ENCODE peak calls at places on chromosomes 16 and 17, in five cellular contexts. U is tibial nerve; R is PC-9; O is CD4-positive, alpha-beta T cell; Y is lower leg skin. Q is an unnamed sample.

GRCh38 chr17:4573682-4574081 is 10.6 kb upstream of the SMTNL2 start:
- DNase-seq in U (no peak), R (no peak), O (peak; percentile 34), Y (no peak), Q (no peak)

GRCh38 chr17:77948690-77949114 is 9.8 kb upstream of the TNRC6C start:
- DNase-seq in U (no peak), R (no peak), O (no peak), Y (no peak), Q (no peak)

GRCh38 chr16:72986011-72986410 is 61.9 kb downstream of the ZFHX3 start:
- DNase-seq in U (peak; percentile 68), R (no peak), O (no peak), Y (peak; percentile 76), Q (peak; percentile 58)

GRCh38 chr17:40469805-40470675 is 26.8 kb downstream of the IGFBP4 start:
- DNase-seq in U (no peak), R (no peak), O (no peak), Y (no peak), Q (no peak)

GRCh38 chr16:85245307-85246172 is 133.3 kb upstream of the CIBAR2 start:
- DNase-seq in U (peak; percentile 47), R (peak; percentile 57), O (peak; percentile 53), Y (no peak), Q (no peak)

GRCh38 chr16:81511371-81511770 is 66.8 kb downstream of the CMIP start:
- DNase-seq in U (no peak), R (no peak), O (no peak), Y (no peak), Q (no peak)

GRCh38 chr17:22703204-22703603 is 1010.9 kb downstream of the KCNJ18 start:
- DNase-seq in U (no peak), R (no peak), O (no peak), Y (no peak), Q (no peak)

GRCh38 chr16:35753559-35754390 is 2294.4 kb downstream of the TP53TG3F start:
- DNase-seq in U (no peak), R (no peak), O (no peak), Y (no peak), Q (no peak)

GRCh38 chr17:63914471-63914870 is 3.4 kb upstream of the CSHL1 start:
- DNase-seq in U (no peak), R (no peak), O (no peak), Y (no peak), Q (no peak)

GRCh38 chr17:72118588-72119279 is 2.1 kb upstream of the SOX9 start:
- DNase-seq in U (no peak), R (peak; percentile 81), O (no peak), Y (peak; percentile 71), Q (peak; percentile 70)

DNA sequence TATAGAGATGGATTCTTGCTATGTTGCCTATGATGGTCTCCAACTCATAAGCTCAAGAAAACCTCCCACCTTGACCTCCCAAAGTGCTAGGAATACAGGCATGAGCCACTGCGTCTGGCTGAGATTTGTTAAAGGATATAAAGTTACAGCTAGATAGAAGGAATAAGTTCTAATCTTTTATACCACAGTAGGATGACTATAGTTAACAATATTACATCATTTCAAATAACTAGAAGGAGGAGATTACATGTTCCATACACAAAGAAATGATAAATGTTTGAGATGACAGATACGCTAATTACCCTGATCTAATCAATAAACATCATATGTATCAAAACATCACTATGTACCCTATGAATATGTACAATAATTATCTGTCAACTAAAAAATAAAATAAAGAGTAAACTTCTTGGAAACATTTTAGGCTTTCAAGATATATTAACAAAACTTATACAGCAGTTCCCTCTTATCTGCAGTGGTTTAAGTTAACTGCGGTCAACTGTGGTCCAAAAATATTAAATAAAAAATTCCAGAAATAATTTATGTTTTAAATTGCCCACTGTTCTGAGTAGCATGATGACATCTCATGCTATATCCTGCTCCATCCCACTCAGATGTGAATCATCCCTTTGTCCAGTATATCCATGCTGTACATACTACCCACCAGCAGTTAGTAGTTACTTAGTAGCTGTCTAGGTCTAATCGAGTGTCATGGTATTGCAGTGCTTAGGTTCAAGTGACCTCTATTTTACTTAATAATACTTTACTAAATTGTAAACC is 129.2 kb upstream of the NACA2 start:
- DNase-seq in U (no peak), R (no peak), O (no peak), Y (no peak), Q (no peak)
- TF ChIP-seq CTCF in U (no peak), R (no peak), O (no peak), Y (no peak), Q (no peak)

GRCh38 chr17:17503566-17504130 is 7.5 kb upstream of the RASD1 start:
- DNase-seq in U (no peak), R (no peak), O (no peak), Y (no peak), Q (no peak)
- TF ChIP-seq CTCF in U (no peak), R (no peak), O (no peak), Y (no peak), Q (no peak)

DNA sequence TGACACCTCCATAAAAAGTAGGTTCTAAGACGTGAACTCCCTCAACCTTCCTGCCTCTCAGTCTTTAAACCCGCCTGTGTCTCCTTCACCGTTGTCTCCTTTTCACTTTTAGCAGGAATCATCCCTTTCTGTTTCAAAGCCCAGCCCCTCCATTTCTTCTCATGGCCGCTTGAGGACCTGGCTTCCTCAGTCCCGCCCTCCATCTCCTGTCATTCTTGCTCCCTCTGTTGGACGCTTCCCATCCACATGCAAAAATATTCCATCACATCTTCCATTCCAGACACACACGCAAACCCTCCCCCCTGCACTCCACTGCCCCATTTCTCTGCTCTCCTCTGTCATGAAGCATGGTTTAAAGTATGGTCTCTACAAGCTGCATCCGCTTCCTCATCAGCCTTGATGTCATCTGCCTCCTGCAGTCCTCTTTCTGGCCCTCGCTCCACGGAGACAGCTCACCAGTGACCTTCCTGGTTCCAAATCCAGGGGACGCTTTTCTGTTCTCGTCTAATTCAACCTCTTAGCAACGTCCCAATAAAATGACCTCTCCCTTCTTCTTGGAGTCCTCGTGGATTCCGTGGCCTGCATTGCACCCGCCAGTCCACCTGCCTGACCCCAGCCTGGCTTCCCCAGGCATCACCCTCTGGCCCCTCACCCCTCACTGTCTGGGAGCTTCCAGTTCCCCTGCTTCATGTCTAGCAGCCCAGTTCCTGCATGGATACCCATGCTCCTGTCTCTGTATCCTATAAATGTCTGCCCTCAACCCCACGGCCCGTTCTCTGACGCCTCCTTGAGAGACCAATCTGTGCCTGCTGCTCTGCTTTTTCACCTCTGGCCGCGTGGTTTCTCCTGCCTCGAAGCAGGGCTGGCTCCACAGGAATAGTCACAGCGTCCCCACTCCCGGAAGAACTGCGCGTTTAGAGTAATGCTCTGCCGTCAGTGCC is 26.2 kb downstream of the ANKRD40 start:
- DNase-seq in U (no peak), R (peak; percentile 31), O (no peak), Y (no peak), Q (peak; percentile 71)
- TF ChIP-seq CTCF in U (peak; percentile 77), R (peak; percentile 29), O (no peak), Y (no peak), Q (peak; percentile 66)

GRCh38 chr17:57004944-57005579 is 27.1 kb downstream of the SCPEP1 start:
- DNase-seq in U (no peak), R (no peak), O (no peak), Y (no peak), Q (peak; percentile 77)
- TF ChIP-seq CTCF in U (no peak), R (peak; percentile 58), O (no peak), Y (no peak), Q (no peak)

DNA sequence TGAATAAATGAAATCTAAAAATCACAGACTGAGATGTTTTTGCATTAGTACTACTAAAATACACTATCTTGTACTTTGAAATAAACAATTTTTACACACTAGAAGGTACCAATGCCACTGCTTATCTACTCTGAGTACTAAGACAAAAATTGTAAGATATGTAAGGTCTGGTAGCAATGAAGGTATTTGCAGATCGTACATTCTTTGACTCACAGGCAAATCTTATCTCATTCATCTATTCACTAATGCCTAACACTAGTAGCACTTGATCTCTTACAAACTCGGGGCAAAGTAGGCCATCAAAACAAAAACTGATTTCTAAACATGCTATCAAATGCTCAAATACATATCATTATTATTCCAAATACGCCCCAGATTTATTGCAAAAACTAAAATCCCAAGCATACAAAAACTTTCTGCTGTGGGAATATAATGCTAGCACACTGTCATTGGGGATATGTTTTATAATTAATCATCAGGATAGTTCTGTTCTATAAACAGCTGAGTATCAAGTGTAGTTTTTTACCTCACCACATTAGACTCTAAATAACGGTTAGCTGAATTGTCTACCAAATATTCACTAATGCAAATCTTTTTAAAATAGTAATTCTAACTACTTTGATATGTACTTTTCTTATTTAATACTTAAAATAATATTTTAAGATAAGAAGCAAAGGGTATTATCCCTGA is 68.0 kb downstream of the MED13 start:
- DNase-seq in U (no peak), R (no peak), O (no peak), Y (no peak), Q (no peak)
- TF ChIP-seq CTCF in U (no peak), R (no peak), O (no peak), Y (no peak), Q (no peak)

GRCh38 chr16:86567701-86568571 is 1.3 kb downstream of the FOXC2 start:
- DNase-seq in U (no peak), R (no peak), O (no peak), Y (no peak), Q (no peak)
- TF ChIP-seq CTCF in U (peak; percentile 11), R (no peak), O (no peak), Y (no peak), Q (no peak)

GRCh38 chr16:53024045-53024444 is 28.7 kb downstream of the CHD9NB start:
- DNase-seq in U (no peak), R (no peak), O (no peak), Y (no peak), Q (no peak)

GRCh38 chr16:53018834-53019416 is 33.8 kb downstream of the CHD9NB start:
- DNase-seq in U (no peak), R (no peak), O (no peak), Y (no peak), Q (no peak)

GRCh38 chr16:53022374-53022773 is 30.3 kb downstream of the CHD9NB start:
- DNase-seq in U (no peak), R (peak; percentile 32), O (no peak), Y (no peak), Q (no peak)
- TF ChIP-seq CTCF in U (peak; percentile 53), R (peak; percentile 81), O (no peak), Y (no peak), Q (peak; percentile 19)

GRCh38 chr17:74394275-74394950 is 27.1 kb downstream of the GPR142 start:
- DNase-seq in U (no peak), R (no peak), O (no peak), Y (no peak), Q (no peak)

GRCh38 chr17:74390680-74391653 is 23.7 kb downstream of the GPR142 start:
- DNase-seq in U (no peak), R (no peak), O (no peak), Y (no peak), Q (no peak)

GRCh38 chr17:74393323-74393942 is 26.1 kb downstream of the GPR142 start:
- DNase-seq in U (no peak), R (no peak), O (no peak), Y (no peak), Q (no peak)

GRCh38 chr17:74391771-74392170 is 24.5 kb downstream of the GPR142 start:
- DNase-seq in U (no peak), R (no peak), O (no peak), Y (no peak), Q (no peak)

GRCh38 chr17:74392848-74393247 is 25.5 kb downstream of the GPR142 start:
- DNase-seq in U (no peak), R (no peak), O (no peak), Y (no peak), Q (no peak)
- TF ChIP-seq CTCF in U (no peak), R (no peak), O (no peak), Y (no peak), Q (no peak)

GRCh38 chr16:62190426-62190825 is 154.2 kb upstream of the CDH8 start:
- DNase-seq in U (no peak), R (no peak), O (no peak), Y (no peak), Q (no peak)
- TF ChIP-seq CTCF in U (no peak), R (peak; percentile 56), O (no peak), Y (no peak), Q (no peak)

Q was measured in Peyer's patch.